ENCODE peak calls at places on chromosomes 13 and 19, in ten cellular contexts. One of them, this sample, is unnamed. For H3K4me1, the result is how much of the 10 kb centered on the place peaks cover.

GRCh38 chr19:7852851-7853759 is 21.1 kb downstream of the PRR36 start:
- DNase-seq in SJSA1: peak
- DNase-seq in adrenal gland: peak
- DNase-seq in CD8-positive, alpha-beta T cell: peak
- DNase-seq in tibial nerve: peak
- DNase-seq in DND-41: peak
- DNase-seq in aorta: no peak
- DNase-seq in hepatocyte: peak
- DNase-seq in psoas muscle: peak
- DNase-seq in Karpas-422: peak
- DNase-seq in this sample: peak

GRCh38 chr19:41877490-41877876 is 404 bp downstream of the CD79A start:
- DNase-seq in SJSA1: no peak
- DNase-seq in adrenal gland: no peak
- DNase-seq in CD8-positive, alpha-beta T cell: no peak
- DNase-seq in tibial nerve: no peak
- DNase-seq in DND-41: peak
- DNase-seq in aorta: no peak
- DNase-seq in hepatocyte: no peak
- DNase-seq in psoas muscle: no peak
- DNase-seq in Karpas-422: peak
- DNase-seq in this sample: no peak

GRCh38 chr19:41541990-41542584 is 33.9 kb upstream of the CEACAM21 start:
- DNase-seq in SJSA1: no peak
- DNase-seq in adrenal gland: no peak
- DNase-seq in CD8-positive, alpha-beta T cell: peak
- DNase-seq in tibial nerve: peak
- DNase-seq in DND-41: peak
- DNase-seq in aorta: peak
- DNase-seq in hepatocyte: no peak
- DNase-seq in psoas muscle: peak
- DNase-seq in Karpas-422: peak
- DNase-seq in this sample: peak

GRCh38 chr13:45778897-45779296 is 72.7 kb downstream of the SIAH3 start:
- DNase-seq in SJSA1: no peak
- DNase-seq in adrenal gland: no peak
- DNase-seq in CD8-positive, alpha-beta T cell: no peak
- DNase-seq in tibial nerve: no peak
- DNase-seq in DND-41: no peak
- DNase-seq in aorta: no peak
- DNase-seq in hepatocyte: no peak
- DNase-seq in psoas muscle: no peak
- DNase-seq in Karpas-422: no peak
- DNase-seq in this sample: no peak

GRCh38 chr13:49303533-49304252 is 56.0 kb downstream of the CDADC1 start:
- DNase-seq in SJSA1: no peak
- DNase-seq in adrenal gland: no peak
- DNase-seq in CD8-positive, alpha-beta T cell: no peak
- DNase-seq in tibial nerve: no peak
- DNase-seq in DND-41: no peak
- DNase-seq in aorta: no peak
- DNase-seq in hepatocyte: no peak
- DNase-seq in psoas muscle: peak
- DNase-seq in Karpas-422: no peak
- DNase-seq in this sample: no peak

GRCh38 chr19:32891609-32892008 is 22.0 kb upstream of the SLC7A9 start:
- DNase-seq in SJSA1: no peak
- DNase-seq in adrenal gland: no peak
- DNase-seq in CD8-positive, alpha-beta T cell: no peak
- DNase-seq in tibial nerve: no peak
- DNase-seq in DND-41: no peak
- DNase-seq in aorta: no peak
- DNase-seq in hepatocyte: no peak
- DNase-seq in psoas muscle: no peak
- DNase-seq in Karpas-422: peak
- DNase-seq in this sample: no peak

GRCh38 chr13:48156466-48156865 is 61.6 kb upstream of the MED4 start:
- DNase-seq in SJSA1: no peak
- DNase-seq in adrenal gland: no peak
- DNase-seq in CD8-positive, alpha-beta T cell: peak
- DNase-seq in tibial nerve: no peak
- DNase-seq in DND-41: peak
- DNase-seq in aorta: peak
- DNase-seq in hepatocyte: no peak
- DNase-seq in psoas muscle: no peak
- DNase-seq in Karpas-422: peak
- DNase-seq in this sample: peak

GRCh38 chr19:46202872-46203860 is 26.4 kb upstream of the IGFL1 start:
- DNase-seq in SJSA1: no peak
- DNase-seq in adrenal gland: no peak
- DNase-seq in CD8-positive, alpha-beta T cell: no peak
- DNase-seq in tibial nerve: no peak
- DNase-seq in DND-41: no peak
- DNase-seq in aorta: no peak
- DNase-seq in hepatocyte: no peak
- DNase-seq in psoas muscle: no peak
- DNase-seq in Karpas-422: no peak
- DNase-seq in this sample: no peak

GRCh38 chr19:9913237-9914000 is 22.9 kb downstream of the OLFM2 start:
- DNase-seq in SJSA1: no peak
- DNase-seq in adrenal gland: peak
- DNase-seq in CD8-positive, alpha-beta T cell: no peak
- DNase-seq in tibial nerve: no peak
- DNase-seq in DND-41: no peak
- DNase-seq in aorta: no peak
- DNase-seq in hepatocyte: peak
- DNase-seq in psoas muscle: no peak
- DNase-seq in Karpas-422: no peak
- DNase-seq in this sample: no peak

GRCh38 chr13:67107973-67108372 is 122.2 kb downstream of the PCDH9 start:
- DNase-seq in SJSA1: no peak
- DNase-seq in adrenal gland: no peak
- DNase-seq in CD8-positive, alpha-beta T cell: no peak
- DNase-seq in tibial nerve: no peak
- DNase-seq in DND-41: no peak
- DNase-seq in aorta: no peak
- DNase-seq in hepatocyte: no peak
- DNase-seq in psoas muscle: no peak
- DNase-seq in Karpas-422: no peak
- DNase-seq in this sample: no peak

GRCh38 chr13:99774644-99775043 is 196.9 kb downstream of the ZIC5 start:
- DNase-seq in SJSA1: no peak
- DNase-seq in adrenal gland: no peak
- DNase-seq in CD8-positive, alpha-beta T cell: no peak
- DNase-seq in tibial nerve: no peak
- DNase-seq in DND-41: no peak
- DNase-seq in aorta: no peak
- DNase-seq in hepatocyte: no peak
- DNase-seq in psoas muscle: no peak
- DNase-seq in Karpas-422: peak
- DNase-seq in this sample: no peak

GRCh38 chr19:38011426-38011825 is 104.4 kb downstream of the SIPA1L3 start:
- DNase-seq in SJSA1: no peak
- DNase-seq in adrenal gland: no peak
- DNase-seq in CD8-positive, alpha-beta T cell: no peak
- DNase-seq in tibial nerve: no peak
- DNase-seq in DND-41: no peak
- DNase-seq in aorta: no peak
- DNase-seq in hepatocyte: no peak
- DNase-seq in psoas muscle: no peak
- DNase-seq in Karpas-422: no peak
- DNase-seq in this sample: no peak

GRCh38 chr13:25319781-25320180 is 18.4 kb downstream of the NUP58 start:
- DNase-seq in SJSA1: no peak
- DNase-seq in adrenal gland: no peak
- DNase-seq in CD8-positive, alpha-beta T cell: no peak
- DNase-seq in tibial nerve: no peak
- DNase-seq in DND-41: no peak
- DNase-seq in aorta: no peak
- DNase-seq in hepatocyte: no peak
- DNase-seq in psoas muscle: no peak
- DNase-seq in Karpas-422: no peak
- DNase-seq in this sample: no peak

GRCh38 chr19:44753619-44753931 is 5.1 kb downstream of the BCL3 start:
- DNase-seq in SJSA1: no peak
- DNase-seq in adrenal gland: no peak
- DNase-seq in CD8-positive, alpha-beta T cell: no peak
- DNase-seq in tibial nerve: no peak
- DNase-seq in DND-41: no peak
- DNase-seq in aorta: no peak
- DNase-seq in hepatocyte: no peak
- DNase-seq in psoas muscle: no peak
- DNase-seq in Karpas-422: no peak
- DNase-seq in this sample: no peak
- H3K4me1 ChIP-seq in SJSA1: half or more
- H3K4me1 ChIP-seq in adrenal gland: half or more
- H3K4me1 ChIP-seq in CD8-positive, alpha-beta T cell: half or more
- H3K4me1 ChIP-seq in tibial nerve: under half
- H3K4me1 ChIP-seq in DND-41: under half
- H3K4me1 ChIP-seq in aorta: under half
- H3K4me1 ChIP-seq in hepatocyte: under half
- H3K4me1 ChIP-seq in psoas muscle: half or more
- H3K4me1 ChIP-seq in Karpas-422: under half
- H3K4me1 ChIP-seq in this sample: under half

GRCh38 chr13:110981379-110981778 is 66.5 kb upstream of the ANKRD10 start:
- DNase-seq in SJSA1: no peak
- DNase-seq in adrenal gland: no peak
- DNase-seq in CD8-positive, alpha-beta T cell: no peak
- DNase-seq in tibial nerve: no peak
- DNase-seq in DND-41: no peak
- DNase-seq in aorta: no peak
- DNase-seq in hepatocyte: no peak
- DNase-seq in psoas muscle: no peak
- DNase-seq in Karpas-422: no peak
- DNase-seq in this sample: no peak

GRCh38 chr13:110984798-110985197 is 69.9 kb upstream of the ANKRD10 start:
- DNase-seq in SJSA1: no peak
- DNase-seq in adrenal gland: no peak
- DNase-seq in CD8-positive, alpha-beta T cell: no peak
- DNase-seq in tibial nerve: no peak
- DNase-seq in DND-41: no peak
- DNase-seq in aorta: no peak
- DNase-seq in hepatocyte: no peak
- DNase-seq in psoas muscle: no peak
- DNase-seq in Karpas-422: no peak
- DNase-seq in this sample: no peak

GRCh38 chr13:110985570-110985969 is 70.7 kb upstream of the ANKRD10 start:
- DNase-seq in SJSA1: no peak
- DNase-seq in adrenal gland: no peak
- DNase-seq in CD8-positive, alpha-beta T cell: no peak
- DNase-seq in tibial nerve: no peak
- DNase-seq in DND-41: no peak
- DNase-seq in aorta: no peak
- DNase-seq in hepatocyte: no peak
- DNase-seq in psoas muscle: no peak
- DNase-seq in Karpas-422: no peak
- DNase-seq in this sample: no peak

GRCh38 chr13:110980921-110981320 is 66.1 kb upstream of the ANKRD10 start:
- DNase-seq in SJSA1: no peak
- DNase-seq in adrenal gland: no peak
- DNase-seq in CD8-positive, alpha-beta T cell: no peak
- DNase-seq in tibial nerve: no peak
- DNase-seq in DND-41: no peak
- DNase-seq in aorta: no peak
- DNase-seq in hepatocyte: no peak
- DNase-seq in psoas muscle: no peak
- DNase-seq in Karpas-422: no peak
- DNase-seq in this sample: no peak

GRCh38 chr13:110984392-110984791 is 69.5 kb upstream of the ANKRD10 start:
- DNase-seq in SJSA1: no peak
- DNase-seq in adrenal gland: no peak
- DNase-seq in CD8-positive, alpha-beta T cell: no peak
- DNase-seq in tibial nerve: no peak
- DNase-seq in DND-41: no peak
- DNase-seq in aorta: no peak
- DNase-seq in hepatocyte: no peak
- DNase-seq in psoas muscle: no peak
- DNase-seq in Karpas-422: no peak
- DNase-seq in this sample: no peak
- H3K4me1 ChIP-seq in SJSA1: under half
- H3K4me1 ChIP-seq in adrenal gland: under half
- H3K4me1 ChIP-seq in CD8-positive, alpha-beta T cell: under half
- H3K4me1 ChIP-seq in tibial nerve: under half
- H3K4me1 ChIP-seq in DND-41: under half
- H3K4me1 ChIP-seq in aorta: under half
- H3K4me1 ChIP-seq in hepatocyte: under half
- H3K4me1 ChIP-seq in psoas muscle: under half
- H3K4me1 ChIP-seq in Karpas-422: under half
- H3K4me1 ChIP-seq in this sample: under half

DNA sequence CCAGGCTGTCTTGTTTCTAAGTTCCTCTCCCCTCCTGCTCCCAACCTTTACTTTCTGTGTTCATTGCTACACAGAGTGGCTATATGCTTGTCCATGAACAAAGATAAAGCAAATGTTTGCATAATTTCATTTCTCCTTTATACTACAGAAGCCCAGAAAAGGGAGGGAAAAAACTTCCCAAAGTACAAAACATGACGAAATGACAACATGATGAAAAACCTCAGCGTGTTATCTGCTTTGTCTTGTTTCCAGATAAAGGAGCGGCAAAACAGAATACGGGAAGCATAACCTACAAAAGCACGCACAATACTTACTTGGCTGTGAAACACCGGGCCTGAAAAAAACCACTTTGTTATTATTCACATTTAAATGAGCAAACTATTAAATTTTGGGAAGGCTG is 336.8 kb downstream of the DNAJC15 start:
- DNase-seq in SJSA1: no peak
- DNase-seq in adrenal gland: no peak
- DNase-seq in CD8-positive, alpha-beta T cell: no peak
- DNase-seq in tibial nerve: no peak
- DNase-seq in DND-41: no peak
- DNase-seq in aorta: no peak
- DNase-seq in hepatocyte: no peak
- DNase-seq in psoas muscle: no peak
- DNase-seq in Karpas-422: no peak
- DNase-seq in this sample: no peak
- H3K4me1 ChIP-seq in SJSA1: under half
- H3K4me1 ChIP-seq in adrenal gland: under half
- H3K4me1 ChIP-seq in CD8-positive, alpha-beta T cell: under half
- H3K4me1 ChIP-seq in tibial nerve: under half
- H3K4me1 ChIP-seq in DND-41: under half
- H3K4me1 ChIP-seq in aorta: under half
- H3K4me1 ChIP-seq in hepatocyte: under half
- H3K4me1 ChIP-seq in psoas muscle: under half
- H3K4me1 ChIP-seq in Karpas-422: under half
- H3K4me1 ChIP-seq in this sample: under half

GRCh38 chr13:37905736-37906135 is 36.2 kb upstream of the TRPC4 start:
- DNase-seq in SJSA1: no peak
- DNase-seq in adrenal gland: no peak
- DNase-seq in CD8-positive, alpha-beta T cell: no peak
- DNase-seq in tibial nerve: no peak
- DNase-seq in DND-41: no peak
- DNase-seq in aorta: no peak
- DNase-seq in hepatocyte: no peak
- DNase-seq in psoas muscle: no peak
- DNase-seq in Karpas-422: no peak
- DNase-seq in this sample: no peak

GRCh38 chr13:37910790-37911189 is 41.2 kb upstream of the TRPC4 start:
- DNase-seq in SJSA1: no peak
- DNase-seq in adrenal gland: no peak
- DNase-seq in CD8-positive, alpha-beta T cell: no peak
- DNase-seq in tibial nerve: no peak
- DNase-seq in DND-41: no peak
- DNase-seq in aorta: no peak
- DNase-seq in hepatocyte: no peak
- DNase-seq in psoas muscle: no peak
- DNase-seq in Karpas-422: no peak
- DNase-seq in this sample: no peak

GRCh38 chr13:37906880-37907279 is 37.3 kb upstream of the TRPC4 start:
- DNase-seq in SJSA1: no peak
- DNase-seq in adrenal gland: no peak
- DNase-seq in CD8-positive, alpha-beta T cell: no peak
- DNase-seq in tibial nerve: no peak
- DNase-seq in DND-41: no peak
- DNase-seq in aorta: no peak
- DNase-seq in hepatocyte: no peak
- DNase-seq in psoas muscle: no peak
- DNase-seq in Karpas-422: no peak
- DNase-seq in this sample: no peak
- H3K4me1 ChIP-seq in SJSA1: under half
- H3K4me1 ChIP-seq in adrenal gland: under half
- H3K4me1 ChIP-seq in CD8-positive, alpha-beta T cell: under half
- H3K4me1 ChIP-seq in tibial nerve: under half
- H3K4me1 ChIP-seq in DND-41: under half
- H3K4me1 ChIP-seq in aorta: under half
- H3K4me1 ChIP-seq in hepatocyte: under half
- H3K4me1 ChIP-seq in psoas muscle: under half
- H3K4me1 ChIP-seq in Karpas-422: under half
- H3K4me1 ChIP-seq in this sample: under half

This sample was measured in colonic mucosa.